ENCODE peak calls at places on chromosome 16, in six cellular contexts. O is D341Med, H is globus pallidus, S is NCI-H510A, U is EL, V is transverse colon. W is an unnamed sample.
A peak's percentile ranks its signal among the peaks of the same experiment; 100 is the strongest.

GRCh38 chr16:48829361-48829760 is 219.4 kb upstream of the N4BP1 start:
- DNase-seq in O (no peak), H (no peak), S (no peak), U (no peak), V (no peak), W (no peak)

GRCh38 chr16:9007177-9007794 is 43.6 kb upstream of the USP7 start:
- DNase-seq in O (no peak), H (no peak), S (no peak), U (no peak), V (no peak), W (no peak)

GRCh38 chr16:31710134-31710533 is 163.5 kb upstream of the ZNF267 start:
- DNase-seq in O (no peak), H (no peak), S (no peak), U (no peak), V (no peak), W (no peak)

GRCh38 chr16:14378684-14379467 is 251.2 kb downstream of the PARN start:
- DNase-seq in O (no peak), H (no peak), S (no peak), U (peak; percentile 83), V (no peak), W (no peak)

GRCh38 chr16:10941127-10941933 is 938 bp downstream of the DEXI start:
- DNase-seq in O (no peak), H (no peak), S (no peak), U (no peak), V (peak; percentile 35), W (no peak)

GRCh38 chr16:68936729-68937631 is 93.6 kb downstream of the TANGO6 start:
- DNase-seq in O (no peak), H (peak; percentile 4), S (no peak), U (peak; percentile 29), V (no peak), W (no peak)

GRCh38 chr16:15808071-15808470 is 48.8 kb downstream of the MYH11 start:
- DNase-seq in O (no peak), H (no peak), S (no peak), U (no peak), V (no peak), W (no peak)

GRCh38 chr16:86150646-86151371 is 251.8 kb downstream of the IRF8 start:
- DNase-seq in O (no peak), H (no peak), S (no peak), U (no peak), V (no peak), W (no peak)

GRCh38 chr16:66924527-66925321 is 611 bp downstream of the RRAD start:
- DNase-seq in O (no peak), H (no peak), S (no peak), U (peak; percentile 16), V (peak; percentile 67), W (no peak)

GRCh38 chr16:6081320-6081976 is 983.9 kb upstream of the EEF2KMT start:
- DNase-seq in O (peak; percentile 29), H (peak; percentile 30), S (no peak), U (no peak), V (peak; percentile 37), W (peak; percentile 57)

GRCh38 chr16:11585460-11586374 is 1.0 kb downstream of the LITAF start:
- DNase-seq in O (no peak), H (peak; percentile 46), S (no peak), U (peak; percentile 40), V (peak; percentile 51), W (no peak)

GRCh38 chr16:86601356-86601755 is 23.0 kb downstream of the FOXL1 start:
- DNase-seq in O (no peak), H (no peak), S (no peak), U (no peak), V (no peak), W (no peak)

GRCh38 chr16:81251871-81252270 is 13.4 kb downstream of the BCO1 start:
- DNase-seq in O (no peak), H (no peak), S (no peak), U (peak; percentile 37), V (no peak), W (no peak)

GRCh38 chr16:84982434-84982833 is 28.9 kb downstream of the ZDHHC7 start:
- DNase-seq in O (no peak), H (no peak), S (no peak), U (no peak), V (peak; percentile 67), W (no peak)

GRCh38 chr16:50146479-50147435 is 6.3 kb upstream of the TENT4B start:
- DNase-seq in O (no peak), H (no peak), S (no peak), U (no peak), V (no peak), W (no peak)

GRCh38 chr16:89326721-89327120 is 109.2 kb downstream of the ZNF778 start:
- DNase-seq in O (no peak), H (no peak), S (no peak), U (no peak), V (no peak), W (no peak)

GRCh38 chr16:27431773-27432599 is 30.0 kb downstream of the IL21R start:
- DNase-seq in O (no peak), H (no peak), S (no peak), U (peak; percentile 56), V (no peak), W (no peak)

GRCh38 chr16:66888647-66889615 is 8.6 kb downstream of the PDP2 start:
- DNase-seq in O (no peak), H (no peak), S (no peak), U (no peak), V (no peak), W (no peak)

GRCh38 chr16:72099377-72099818 is 5.8 kb downstream of the DHX38 start:
- DNase-seq in O (peak; percentile 77), H (peak; percentile 57), S (no peak), U (peak; percentile 51), V (peak; percentile 27), W (peak; percentile 49)

W was measured in mesothelial cell of epicardium.